ENCODE peak calls at places on chromosomes 12 and 14, in five cellular contexts. W is AG04450, J is upper lobe of right lung, N is cardiac muscle cell, R is fibroblast of the aortic adventitia. I is an unnamed sample.

GRCh38 chr12:123748661-123749060 is 13.4 kb upstream of the DNAH10 start:
- DNase-seq in W (no peak), J (no peak), N (no peak), R (no peak), I (no peak)

GRCh38 chr12:81573228-81573627 is 185.9 kb downstream of the PPFIA2 start:
- DNase-seq in W (no peak), J (no peak), N (peak; percentile 25), R (peak; percentile 22), I (no peak)

GRCh38 chr12:50786498-50787231 is 22.8 kb downstream of the ATF1 start:
- DNase-seq in W (peak; percentile 93), J (no peak), N (no peak), R (peak; percentile 95), I (peak; percentile 82)

GRCh38 chr12:85130631-85131030 is 94.5 kb downstream of the LRRIQ1 start:
- DNase-seq in W (no peak), J (no peak), N (no peak), R (peak; percentile 2), I (no peak)

GRCh38 chr12:19482551-19483109 is 43.3 kb downstream of the AEBP2 start:
- DNase-seq in W (no peak), J (no peak), N (peak; percentile 16), R (no peak), I (no peak)

GRCh38 chr12:94575024-94575423 is 75.3 kb downstream of the TMCC3 start:
- DNase-seq in W (no peak), J (no peak), N (no peak), R (no peak), I (no peak)

GRCh38 chr14:100142073-100143040 is 17.1 kb downstream of the DEGS2 start:
- DNase-seq in W (no peak), J (peak; percentile 76), N (no peak), R (no peak), I (no peak)

GRCh38 chr14:65164068-65164824 is 61.9 kb upstream of the MAX start:
- DNase-seq in W (no peak), J (no peak), N (peak; percentile 61), R (peak; percentile 77), I (no peak)

GRCh38 chr12:71208053-71208685 is 50.4 kb upstream of the TSPAN8 start:
- DNase-seq in W (no peak), J (no peak), N (no peak), R (no peak), I (no peak)

GRCh38 chr14:31825459-31825858 is 251.6 kb upstream of the ARHGAP5 start:
- DNase-seq in W (no peak), J (no peak), N (no peak), R (no peak), I (no peak)

GRCh38 chr12:44053550-44054243 is 217.8 kb downstream of the TMEM117 start:
- DNase-seq in W (no peak), J (no peak), N (no peak), R (peak; percentile 97), I (peak; percentile 23)

GRCh38 chr14:38252066-38252710 is 3.7 kb downstream of the CLEC14A start:
- DNase-seq in W (no peak), J (no peak), N (no peak), R (no peak), I (no peak)

GRCh38 chr14:38250316-38250715 is 5.6 kb downstream of the CLEC14A start:
- DNase-seq in W (no peak), J (no peak), N (no peak), R (no peak), I (no peak)

GRCh38 chr14:38243696-38244250 is 12.1 kb downstream of the CLEC14A start:
- DNase-seq in W (no peak), J (no peak), N (no peak), R (no peak), I (no peak)

DNA sequence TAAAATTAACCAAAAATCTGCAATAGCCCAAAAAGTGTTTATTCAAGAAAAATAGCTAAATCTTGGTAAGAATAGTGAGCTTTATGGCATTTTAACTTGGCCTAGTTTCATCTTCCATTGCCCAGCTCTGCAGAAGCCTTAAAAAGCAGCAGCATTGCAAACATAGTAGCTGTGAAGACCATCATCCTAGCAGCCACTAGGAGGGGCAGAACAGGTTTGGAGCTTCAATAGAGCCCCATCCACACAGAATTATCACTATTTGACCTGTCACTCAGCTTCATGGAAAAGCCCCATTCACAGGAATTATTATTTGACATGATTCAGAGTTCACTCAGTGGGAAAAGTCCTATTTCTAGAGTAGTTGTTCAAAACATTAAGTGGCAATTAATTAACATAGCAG is 7.3 kb downstream of the CLEC14A start:
- DNase-seq in W (no peak), J (no peak), N (peak; percentile 3), R (no peak), I (no peak)
- TF ChIP-seq CTCF in W (peak; percentile 31), J (peak; percentile 21), N (peak; percentile 41), R (no peak), I (no peak)

GRCh38 chr14:75224561-75224960 is 48.1 kb upstream of the TMED10 start:
- DNase-seq in W (no peak), J (no peak), N (no peak), R (no peak), I (no peak)

GRCh38 chr14:75220097-75220496 is 43.7 kb upstream of the TMED10 start:
- DNase-seq in W (no peak), J (no peak), N (no peak), R (no peak), I (no peak)

GRCh38 chr14:75223664-75224154 is 47.3 kb upstream of the TMED10 start:
- DNase-seq in W (no peak), J (no peak), N (peak; percentile 34), R (no peak), I (no peak)

GRCh38 chr14:75221797-75222196 is 45.4 kb upstream of the TMED10 start:
- DNase-seq in W (no peak), J (no peak), N (no peak), R (no peak), I (no peak)

DNA sequence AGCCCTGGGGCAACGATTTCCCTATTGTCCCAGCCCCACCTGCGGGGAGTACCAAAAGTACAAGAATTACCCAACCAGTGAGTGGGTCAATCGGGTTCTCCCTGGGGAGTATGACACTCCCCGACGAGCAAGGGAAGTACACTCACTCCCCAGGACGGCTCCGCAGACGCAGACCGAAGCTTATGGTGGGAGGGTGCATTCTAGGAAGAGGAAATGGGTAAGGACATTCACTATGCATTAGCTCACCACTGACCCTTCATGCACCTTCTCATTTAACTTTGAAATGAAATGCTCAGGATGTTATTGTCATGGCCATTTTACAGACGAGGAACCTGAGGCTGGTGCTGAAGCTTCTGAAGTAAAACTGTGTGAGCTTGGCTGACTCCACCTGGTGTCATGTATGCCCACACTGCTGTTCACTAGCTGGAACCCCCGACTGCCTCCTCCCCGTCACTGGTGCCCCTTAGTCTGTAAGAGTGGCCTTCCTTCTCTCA is 45.8 kb upstream of the TMED10 start:
- DNase-seq in W (peak; percentile 33), J (peak; percentile 78), N (no peak), R (peak; percentile 67), I (peak; percentile 79)
- H3K4me3 ChIP-seq in W (no peak overlapping the region), J (no peak overlapping the region), N (no peak overlapping the region), R (no peak overlapping the region), I (no peak overlapping the region)

GRCh38 chr14:80867798-80868197 is 73.7 kb downstream of the CEP128 start:
- DNase-seq in W (no peak), J (no peak), N (no peak), R (no peak), I (no peak)

GRCh38 chr14:80865565-80865964 is 76.0 kb downstream of the CEP128 start:
- DNase-seq in W (no peak), J (no peak), N (no peak), R (no peak), I (no peak)

GRCh38 chr14:80867091-80867490 is 74.4 kb downstream of the CEP128 start:
- DNase-seq in W (no peak), J (no peak), N (no peak), R (no peak), I (no peak)

DNA sequence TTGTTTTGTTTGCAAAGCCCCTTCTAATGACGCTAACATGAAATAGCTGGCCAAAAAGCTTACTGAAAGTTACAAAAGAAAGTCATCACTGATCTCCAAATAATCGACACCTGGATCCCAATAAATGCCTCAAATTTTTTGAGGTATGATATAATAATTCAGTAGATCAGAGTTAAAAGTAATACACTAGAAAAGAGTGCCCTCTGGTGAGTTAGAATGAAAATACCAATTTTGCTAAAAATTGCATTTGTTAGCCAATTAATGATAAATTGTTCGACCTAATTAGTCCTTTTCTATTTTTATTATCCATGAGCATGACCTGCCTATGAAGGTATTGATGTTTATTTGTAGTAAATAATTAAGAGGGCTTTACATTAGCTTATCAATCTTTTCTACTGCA is 78.6 kb downstream of the CEP128 start:
- DNase-seq in W (no peak), J (no peak), N (no peak), R (peak; percentile 16), I (no peak)
- TF ChIP-seq CTCF in W (peak; percentile 46), J (no peak), N (peak; percentile 35), R (peak; percentile 25), I (no peak)

DNA sequence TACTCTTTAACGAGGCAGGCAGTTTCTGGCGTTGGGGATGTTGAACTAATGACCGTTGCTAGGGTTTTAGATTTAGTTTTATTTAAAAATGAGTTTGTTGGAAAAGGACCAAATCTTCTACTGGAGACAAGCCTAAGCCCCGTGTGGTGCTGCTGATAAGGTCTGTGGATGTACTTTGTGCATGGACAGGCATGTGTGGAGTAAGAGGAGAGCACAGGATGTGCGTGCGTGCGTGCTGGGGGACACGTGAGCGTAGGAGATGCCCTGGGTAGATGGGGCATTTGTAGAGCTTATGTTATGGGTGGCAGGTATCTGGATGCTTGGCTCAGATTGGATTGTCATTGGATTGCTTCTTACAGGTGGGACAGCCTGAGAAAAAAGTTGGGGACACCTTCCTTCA is 5.7 kb downstream of the NTF3 start:
- DNase-seq in W (no peak), J (no peak), N (no peak), R (no peak), I (no peak)
- H3K4me3 ChIP-seq in W (no peak overlapping the region), J (no peak overlapping the region), N (no peak overlapping the region), R (no peak overlapping the region), I (no peak overlapping the region)

DNA sequence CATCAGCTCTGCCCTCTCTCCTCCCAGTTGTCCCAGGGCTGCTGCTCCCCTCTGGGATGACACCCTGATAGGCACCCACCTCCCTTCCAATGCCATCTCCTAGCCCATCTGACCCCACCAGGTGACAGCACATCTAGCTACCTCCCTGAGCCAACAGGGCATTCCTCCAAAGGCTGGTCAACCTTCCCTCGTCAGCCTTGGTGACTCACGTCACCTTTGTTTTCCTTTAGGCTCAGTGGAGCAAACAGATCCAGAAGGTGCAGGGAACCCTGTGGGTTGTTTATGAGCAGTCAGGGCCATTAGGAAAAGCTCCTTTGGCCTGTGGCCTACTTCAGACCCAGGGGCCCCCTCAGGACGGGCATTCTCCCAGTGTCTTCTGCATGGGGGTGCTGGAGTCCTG is 32.4 kb downstream of the PIGH start:
- DNase-seq in W (no peak), J (peak; percentile 31), N (no peak), R (no peak), I (no peak)
- TF ChIP-seq CTCF in W (no peak), J (no peak), N (no peak), R (no peak), I (no peak)

I was measured in AG04449.